ENCODE peak calls at places on chromosomes 1 and 21, in five cellular contexts. L, J, P, K and M are unnamed samples.

GRCh38 chr1:115190766-115191165 is 101.5 kb upstream of the TSPAN2 start:
- DNase-seq in J (no peak), L (no peak), P (no peak), K (no peak), M (peak)

GRCh38 chr1:59601032-59601431 is 213.7 kb upstream of the HOOK1 start:
- DNase-seq in J (no peak), L (peak), P (peak), K (no peak), M (no peak)

GRCh38 chr1:6673816-6674398 is 27.7 kb downstream of the DNAJC11 start:
- DNase-seq in L (no peak), K (no peak), J (no peak), P (no peak), M (no peak)

GRCh38 chr1:961132-961652 is 808 bp downstream of the KLHL17 start:
- DNase-seq in J (peak), P (no peak), K (no peak), L (peak), M (no peak)

GRCh38 chr1:182674346-182675246 is 9.8 kb downstream of the RGS8 start:
- DNase-seq in L (peak), P (peak), J (no peak), K (no peak), M (no peak)

GRCh38 chr1:161261859-161262225 is 3.3 kb downstream of the PCP4L1 start:
- DNase-seq in L (no peak), J (no peak), P (no peak), K (peak), M (no peak)

GRCh38 chr1:193614817-193615216 is 428.4 kb upstream of the B3GALT2 start:
- DNase-seq in J (no peak), K (no peak), L (peak), P (no peak), M (peak)

GRCh38 chr1:7675431-7676273 is 95.4 kb upstream of the VAMP3 start:
- DNase-seq in L (no peak), J (no peak), K (no peak), P (no peak), M (no peak)

GRCh38 chr1:69258842-69259241 is 308.9 kb upstream of the LRRC7 start:
- DNase-seq in P (no peak), J (no peak), K (no peak), L (no peak), M (no peak)

GRCh38 chr1:222097646-222098045 is 355.8 kb upstream of the DUSP10 start:
- DNase-seq in J (no peak), L (no peak), K (no peak), P (no peak), M (no peak)

GRCh38 chr1:116666747-116667576 is 571 bp downstream of the IGSF3 start:
- DNase-seq in K (peak), J (peak), P (no peak), L (peak), M (no peak)

GRCh38 chr1:234605983-234606730 is 3.8 kb downstream of the IRF2BP2 start:
- DNase-seq in L (peak), K (peak), J (no peak), P (no peak), M (peak)

GRCh38 chr1:2596530-2597333 is 10.2 kb downstream of the PRXL2B start:
- DNase-seq in P (peak), J (no peak), L (no peak), K (no peak), M (no peak)

GRCh38 chr1:232704256-232704655 is 74.3 kb upstream of the SIPA1L2 start:
- DNase-seq in L (no peak), J (no peak), P (no peak), K (no peak), M (no peak)

GRCh38 chr1:8014381-8014988 is 11.6 kb downstream of the ERRFI1 start:
- DNase-seq in L (no peak), P (no peak), K (no peak), J (no peak), M (peak)

GRCh38 chr1:92087542-92087941 is 7.4 kb downstream of the BTBD8 start:
- DNase-seq in J (no peak), P (no peak), K (no peak), L (no peak), M (peak)

GRCh38 chr1:47579809-47580208 is 142.0 kb downstream of the FOXD2 start:
- DNase-seq in J (no peak), P (no peak), L (no peak), K (no peak), M (no peak)

GRCh38 chr1:91053630-91054029 is 31.8 kb upstream of the ZNF644 start:
- DNase-seq in L (no peak), K (no peak), J (no peak), P (no peak), M (no peak)

GRCh38 chr21:16194851-16195251 is 465.1 kb downstream of the USP25 start:
- DNase-seq in J (peak), K (no peak), L (peak), P (no peak), M (peak)

GRCh38 chr1:211518330-211519289 is 26.6 kb upstream of the RD3 start:
- DNase-seq in J (no peak), L (peak), P (no peak), K (no peak), M (no peak)

GRCh38 chr1:214440219-214440965 is 111.0 kb downstream of the PTPN14 start:
- DNase-seq in K (no peak), J (no peak), L (no peak), P (no peak), M (no peak)

GRCh38 chr1:41479000-41479807 is 5.3 kb downstream of the EDN2 start:
- DNase-seq in P (peak), K (peak), J (no peak), L (peak), M (peak)

GRCh38 chr1:227943354-227943753 is 4.4 kb downstream of the WNT9A start:
- DNase-seq in P (no peak), K (no peak), L (no peak), J (no peak), M (no peak)

GRCh38 chr1:31984419-31985347 is 29.0 kb upstream of the KHDRBS1 start:
- DNase-seq in L (peak), J (no peak), P (no peak), K (no peak), M (peak)

GRCh38 chr1:1876335-1876935 is 14.5 kb downstream of the GNB1 start:
- DNase-seq in L (peak), K (no peak), J (no peak), P (no peak), M (no peak)

GRCh38 chr1:160403244-160403643 is 2.9 kb downstream of the VANGL2 start:
- DNase-seq in K (no peak), L (no peak), J (no peak), P (no peak), M (no peak)

GRCh38 chr21:38760017-38760761 is 45.5 kb upstream of the ETS2 start:
- DNase-seq in L (peak), K (no peak), P (no peak), J (peak), M (peak)

GRCh38 chr1:230868736-230869385 is 540 bp upstream of the C1orf198 start:
- DNase-seq in J (peak), L (peak), P (peak), K (peak), M (no peak)

GRCh38 chr1:202439308-202439707 is 90.8 kb downstream of the PPP1R12B start:
- DNase-seq in L (no peak), J (no peak), K (no peak), P (no peak), M (no peak)

GRCh38 chr21:45074048-45074817 is at the start of gene ADARB1:
- DNase-seq in K (peak), P (no peak), L (peak), J (peak), M (peak)

GRCh38 chr1:67429011-67429527 is 1.1 kb downstream of the SERBP1 start:
- DNase-seq in J (peak), K (no peak), L (peak), P (no peak), M (peak)

GRCh38 chr1:34113887-34114286 is 51.1 kb downstream of the CSMD2 start:
- DNase-seq in J (peak), P (no peak), L (peak), K (no peak), M (peak)

GRCh38 chr1:100657876-100658715 is 61.4 kb upstream of the VCAM1 start:
- DNase-seq in J (no peak), K (no peak), P (no peak), L (no peak), M (no peak)

GRCh38 chr1:86380257-86380861 is 15.8 kb downstream of the ODF2L start:
- DNase-seq in K (no peak), J (peak), P (no peak), L (peak), M (peak)

GRCh38 chr1:205983925-205984725 is 19.1 kb downstream of the RAB7B start:
- DNase-seq in L (peak), J (peak), P (peak), K (peak), M (peak)
- H3K4me3 ChIP-seq in L (no peak), J (no peak), P (no peak), K (no peak), M (no peak)

GRCh38 chr1:113783254-113784103 is 24.2 kb upstream of the PHTF1 start:
- DNase-seq in L (peak), P (no peak), K (peak), J (no peak), M (peak)
- H3K4me3 ChIP-seq in L (no peak), P (no peak), K (no peak), J (no peak), M (no peak)

GRCh38 chr1:87826639-87827345 is 498.1 kb downstream of the LMO4 start:
- DNase-seq in L (peak), J (no peak), P (peak), K (peak), M (peak)
- H3K4me3 ChIP-seq in L (peak), J (no peak), P (no peak), K (no peak), M (peak)

GRCh38 chr1:16161717-16162116 is 5.8 kb upstream of the EPHA2 start:
- DNase-seq in K (no peak), P (no peak), L (no peak), J (no peak), M (no peak)

GRCh38 chr1:16164821-16165364 is 9.0 kb upstream of the EPHA2 start:
- DNase-seq in L (no peak), J (no peak), P (no peak), K (peak), M (no peak)

GRCh38 chr1:16163882-16164820 is 8.3 kb upstream of the EPHA2 start:
- DNase-seq in J (peak), L (peak), P (no peak), K (peak), M (peak)

GRCh38 chr1:16158993-16159831 is 3.3 kb upstream of the EPHA2 start:
- DNase-seq in L (no peak), K (no peak), P (no peak), J (no peak), M (no peak)

DNA sequence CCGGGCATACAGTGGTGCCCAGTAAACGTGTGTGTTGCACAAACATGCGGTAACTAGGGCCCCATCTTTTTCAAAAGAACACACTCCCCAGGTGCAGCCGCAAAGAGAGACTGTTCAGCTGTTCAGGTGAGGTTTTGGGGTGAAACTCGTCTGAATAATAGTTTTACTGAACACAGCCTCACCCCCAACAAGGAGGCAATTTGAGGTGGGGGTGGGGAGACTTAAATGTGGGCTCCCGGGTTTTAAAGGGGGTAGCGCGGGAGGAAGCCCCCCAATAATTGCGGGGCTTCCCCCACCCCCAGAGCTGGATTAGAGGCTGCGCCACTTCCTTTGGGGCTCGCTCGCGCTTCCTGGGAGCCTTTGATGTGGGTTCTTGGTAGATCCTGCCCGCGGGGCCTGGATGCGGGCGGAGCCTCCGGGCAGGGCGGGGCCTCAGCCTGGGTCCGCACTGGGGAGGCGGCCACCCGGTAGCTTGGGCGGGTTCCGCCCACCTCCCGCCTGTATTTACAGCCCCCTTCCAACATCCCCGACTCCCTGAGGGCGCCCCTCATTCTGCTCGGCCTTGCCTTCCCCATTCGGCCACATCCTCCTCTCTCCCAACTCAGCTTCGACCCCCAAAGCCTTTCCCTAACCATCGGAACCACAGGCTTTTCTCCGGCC is 6.4 kb upstream of the EPHA2 start:
- DNase-seq in P (no peak), K (no peak), L (no peak), J (peak), M (no peak)
- H3K4me3 ChIP-seq in P (no peak), K (no peak), L (no peak), J (peak), M (no peak)

DNA sequence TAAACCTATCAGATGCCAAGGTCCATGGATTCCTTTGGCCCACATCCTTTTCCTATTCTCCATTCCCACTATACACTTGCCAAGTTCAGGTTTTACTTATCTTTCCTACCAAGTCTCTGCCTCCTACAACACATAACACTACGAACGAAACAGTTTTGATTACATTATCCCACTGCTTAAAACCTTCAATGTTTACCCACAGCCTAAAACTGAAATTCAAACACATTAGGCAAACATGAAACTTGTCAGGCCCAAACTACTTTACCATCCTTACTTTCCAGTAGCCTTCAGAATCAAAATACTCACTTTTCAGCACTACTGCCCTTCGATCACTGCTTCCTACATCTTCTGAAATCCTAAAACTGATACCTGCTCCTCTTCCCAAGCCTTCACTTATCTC is 3.0 kb downstream of the SCAF4 start:
- DNase-seq in K (no peak), J (no peak), L (no peak), P (no peak), M (no peak)
- H3K4me3 ChIP-seq in K (no peak), J (peak), L (no peak), P (no peak), M (no peak)

DNA sequence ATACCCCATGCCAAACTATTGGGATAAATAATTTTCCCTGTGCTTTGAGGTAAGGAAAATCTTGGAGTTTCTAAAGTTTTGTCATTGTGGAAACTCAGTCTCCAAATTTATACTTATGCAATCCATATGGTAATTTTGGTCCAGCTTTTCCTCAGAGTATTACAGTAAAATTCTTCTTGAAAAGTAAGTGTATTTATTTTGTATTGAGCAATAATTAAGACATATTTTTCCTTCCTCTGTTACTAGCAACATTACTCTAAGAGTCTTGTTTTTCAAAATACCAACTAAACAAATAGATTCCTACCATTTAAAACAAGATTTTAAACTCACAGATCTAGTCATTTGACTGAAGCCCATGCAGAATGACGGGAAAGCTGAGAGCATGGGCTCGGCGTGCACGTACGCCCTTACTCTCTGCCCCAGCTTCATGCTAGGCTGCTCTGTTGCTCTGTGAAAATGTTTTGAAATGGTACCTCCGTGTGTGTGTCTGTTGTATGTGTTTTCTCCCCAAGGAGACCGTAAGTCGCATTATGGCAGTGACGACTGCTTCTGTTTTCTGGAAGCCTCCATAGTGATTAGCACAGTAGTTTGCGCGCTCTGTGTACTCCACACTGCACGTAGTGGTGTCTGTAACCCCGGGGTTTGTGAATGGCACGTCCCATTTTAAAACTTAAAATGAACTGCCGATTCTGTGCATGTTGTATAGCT is 165.3 kb downstream of the SDCCAG8 start:
- DNase-seq in L (peak), J (no peak), P (no peak), K (no peak), M (no peak)
- H3K4me3 ChIP-seq in L (peak), J (no peak), P (no peak), K (no peak), M (no peak)